ENCODE peak calls at places on chromosomes 7 and 10, in five cellular contexts. P, Z, F, E and T are unnamed samples.

GRCh38 chr7:25854608-25855497 is 297.1 kb upstream of the NFE2L3 start:
- DNase-seq in P (peak), Z (peak), F (no peak), E (peak), T (no peak)

GRCh38 chr7:44081266-44081748 is 1.0 kb downstream of the POLM start:
- DNase-seq in P (peak), Z (no peak), F (no peak), E (no peak), T (no peak)

GRCh38 chr7:114502454-114503254 is 88.0 kb downstream of the FOXP2 start:
- DNase-seq in P (no peak), Z (no peak), F (no peak), E (no peak), T (no peak)

GRCh38 chr10:114356786-114357588 is 47.3 kb downstream of the AFAP1L2 start:
- DNase-seq in P (no peak), Z (no peak), F (peak), E (no peak), T (no peak)

GRCh38 chr10:91864099-91864498 is 45.2 kb downstream of the FGFBP3 start:
- DNase-seq in P (no peak), Z (no peak), F (peak), E (no peak), T (no peak)

GRCh38 chr7:47901542-47901941 is 46.7 kb downstream of the PKD1L1 start:
- DNase-seq in P (no peak), Z (peak), F (no peak), E (no peak), T (no peak)

GRCh38 chr10:31761156-31761555 is 167.5 kb downstream of the ARHGAP12 start:
- DNase-seq in P (no peak), Z (no peak), F (no peak), E (no peak), T (no peak)

GRCh38 chr7:47497367-47498096 is 84.4 kb downstream of the TNS3 start:
- DNase-seq in P (peak), Z (no peak), F (no peak), E (no peak), T (no peak)

GRCh38 chr7:73437699-73438416 is 4.3 kb downstream of the FZD9 start:
- DNase-seq in P (no peak), Z (no peak), F (no peak), E (no peak), T (no peak)

GRCh38 chr7:27303021-27303420 is 60.4 kb downstream of the EVX1 start:
- DNase-seq in P (no peak), Z (no peak), F (no peak), E (no peak), T (no peak)

GRCh38 chr10:77710081-77710551 is 72.5 kb upstream of the KCNMA1 start:
- DNase-seq in P (no peak), Z (no peak), F (no peak), E (no peak), T (no peak)

GRCh38 chr10:21953585-21954057 is 49.9 kb downstream of the DNAJC1 start:
- DNase-seq in P (peak), Z (no peak), F (no peak), E (no peak), T (no peak)

GRCh38 chr7:98418636-98419315 is 17.9 kb upstream of the BAIAP2L1 start:
- DNase-seq in P (no peak), Z (no peak), F (peak), E (no peak), T (no peak)

GRCh38 chr7:92485974-92486373 is 8.2 kb upstream of the ERVW-1 start:
- DNase-seq in P (no peak), Z (no peak), F (no peak), E (no peak), T (no peak)

GRCh38 chr10:74282151-74282852 is 131.3 kb downstream of the ADK start:
- DNase-seq in P (no peak), Z (no peak), F (peak), E (no peak), T (no peak)

GRCh38 chr7:149090397-149091195 is at the start of gene ZNF786:
- DNase-seq in P (peak), Z (peak), F (peak), E (peak), T (peak)

GRCh38 chr7:105234886-105235285 is 153.8 kb downstream of the SRPK2 start:
- DNase-seq in P (no peak), Z (no peak), F (no peak), E (no peak), T (no peak)

GRCh38 chr7:138459300-138460175 is 521 bp upstream of the TRIM24 start:
- DNase-seq in P (no peak), Z (peak), F (peak), E (peak), T (peak)

GRCh38 chr7:80187279-80187678 is 52.6 kb downstream of the GNAI1 start:
- DNase-seq in P (no peak), Z (no peak), F (no peak), E (no peak), T (no peak)

GRCh38 chr10:84534168-84534567 is 205.8 kb downstream of the CCSER2 start:
- DNase-seq in P (no peak), Z (no peak), F (no peak), E (no peak), T (no peak)

GRCh38 chr7:92057375-92057774 is 76.9 kb downstream of the CYP51A1 start:
- DNase-seq in P (no peak), Z (no peak), F (no peak), E (no peak), T (no peak)

GRCh38 chr7:99312316-99313203 is 13.1 kb upstream of the ARPC1A start:
- DNase-seq in P (peak), Z (peak), F (peak), E (peak), T (peak)

GRCh38 chr10:22321156-22321711 is 335 bp downstream of the BMI1 start:
- DNase-seq in P (peak), Z (peak), F (no peak), E (no peak), T (no peak)

GRCh38 chr10:24469993-24470392 is 253.7 kb downstream of the ARHGAP21 start:
- DNase-seq in P (no peak), Z (no peak), F (no peak), E (no peak), T (no peak)

GRCh38 chr10:132624847-132625839 is 87.6 kb downstream of the INPP5A start:
- DNase-seq in P (no peak), Z (no peak), F (no peak), E (no peak), T (peak)

DNA sequence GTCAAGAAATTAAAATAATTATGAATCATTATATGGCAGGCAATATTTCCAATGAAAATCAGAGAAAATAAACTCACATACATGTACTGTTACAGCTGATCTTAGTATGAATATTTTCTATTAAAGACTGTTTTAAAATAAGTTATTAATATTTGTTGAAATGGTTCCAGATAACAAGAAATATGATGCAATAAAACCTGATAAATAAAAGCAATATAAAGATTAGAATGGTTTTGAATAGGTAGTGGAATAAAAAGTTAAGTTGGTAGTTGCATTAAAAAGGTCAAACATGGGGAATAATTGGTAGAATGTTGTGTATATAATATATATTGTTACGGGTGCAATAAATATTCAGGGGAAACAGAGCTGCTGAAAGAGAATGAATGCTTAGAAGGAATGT is 52.5 kb downstream of the MEST start:
- DNase-seq in P (no peak), Z (no peak), F (no peak), E (no peak), T (no peak)
- TF ChIP-seq CTCF in P (no peak), Z (no peak), F (no peak), E (no peak), T (no peak)

GRCh38 chr7:41478187-41478586 is 224.7 kb downstream of the INHBA start:
- DNase-seq in P (no peak), Z (no peak), F (no peak), E (no peak), T (no peak)

GRCh38 chr7:41481353-41481752 is 221.5 kb downstream of the INHBA start:
- DNase-seq in P (no peak), Z (no peak), F (no peak), E (no peak), T (no peak)

GRCh38 chr7:41472427-41473125 is 230.3 kb downstream of the INHBA start:
- DNase-seq in P (no peak), Z (no peak), F (no peak), E (no peak), T (no peak)

DNA sequence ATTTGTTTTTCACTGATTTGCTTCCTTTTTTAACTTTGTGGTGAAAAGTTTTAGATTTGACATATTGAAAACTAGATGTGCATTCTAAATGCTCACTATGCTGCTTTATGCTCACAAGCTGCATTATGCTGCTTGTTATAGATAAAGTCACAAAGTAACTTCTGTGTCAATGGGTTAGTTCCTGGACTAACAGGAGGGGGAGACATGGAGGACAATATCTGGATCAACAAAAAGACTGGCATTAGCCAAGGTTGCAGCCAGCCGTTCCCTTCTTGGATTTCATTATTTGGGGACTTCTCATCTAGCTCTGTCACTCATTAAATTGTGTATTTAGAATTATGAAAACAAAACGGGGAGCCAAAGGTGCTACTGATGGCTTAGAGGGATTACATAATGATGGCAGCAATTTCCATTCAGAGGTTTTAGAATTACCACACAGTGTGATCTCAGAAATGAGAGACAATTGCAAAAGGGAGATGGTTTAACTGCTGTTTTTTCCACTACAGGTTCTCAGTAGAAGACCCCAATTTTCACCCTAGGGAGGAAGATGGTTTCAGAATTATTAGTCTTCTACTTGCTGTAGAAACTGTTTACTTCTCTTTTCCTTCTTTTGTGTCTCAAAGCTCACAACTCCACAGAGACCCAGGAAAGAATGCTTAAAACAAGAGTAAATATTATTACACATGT is 226.6 kb downstream of the INHBA start:
- DNase-seq in P (no peak), Z (no peak), F (no peak), E (no peak), T (no peak)
- TF ChIP-seq CTCF in P (no peak), Z (no peak), F (no peak), E (no peak), T (no peak)

GRCh38 chr7:52260046-52260665 is 775.3 kb upstream of the POM121L12 start:
- DNase-seq in P (no peak), Z (no peak), F (no peak), E (no peak), T (no peak)
- TF ChIP-seq CTCF in P (peak), Z (no peak), F (no peak), E (no peak), T (no peak)

GRCh38 chr10:6726924-6727323 is 146.8 kb upstream of the PRKCQ start:
- DNase-seq in P (no peak), Z (no peak), F (no peak), E (no peak), T (no peak)

GRCh38 chr10:6721964-6722615 is 142.0 kb upstream of the PRKCQ start:
- DNase-seq in P (no peak), Z (no peak), F (peak), E (no peak), T (no peak)

GRCh38 chr10:6716521-6716920 is 136.4 kb upstream of the PRKCQ start:
- DNase-seq in P (no peak), Z (no peak), F (no peak), E (no peak), T (no peak)

GRCh38 chr10:6722616-6723004 is 142.5 kb upstream of the PRKCQ start:
- DNase-seq in P (no peak), Z (no peak), F (no peak), E (no peak), T (no peak)

GRCh38 chr10:6721480-6721879 is 141.4 kb upstream of the PRKCQ start:
- DNase-seq in P (no peak), Z (no peak), F (peak), E (no peak), T (no peak)
- TF ChIP-seq CTCF in P (no peak), Z (no peak), F (peak), E (no peak), T (no peak)

GRCh38 chr10:6145414-6145978 is 56.7 kb downstream of the RBM17 start:
- DNase-seq in P (peak), Z (peak), F (no peak), E (no peak), T (no peak)
- TF ChIP-seq CTCF in P (no peak), Z (no peak), F (no peak), E (no peak), T (no peak)

GRCh38 chr7:2645274-2645868 is 13.6 kb downstream of the TTYH3 start:
- DNase-seq in P (peak), Z (no peak), F (no peak), E (no peak), T (no peak)
- TF ChIP-seq CTCF in P (no peak), Z (no peak), F (no peak), E (no peak), T (no peak)

GRCh38 chr7:63008366-63008765 is 990.3 kb upstream of the ZNF722 start:
- DNase-seq in P (no peak), Z (no peak), F (no peak), E (no peak), T (no peak)
- TF ChIP-seq CTCF in P (peak), Z (no peak), F (no peak), E (no peak), T (no peak)

GRCh38 chr7:108096996-108097395 is 33.2 kb downstream of the LAMB4 start:
- DNase-seq in P (no peak), Z (no peak), F (no peak), E (no peak), T (no peak)

GRCh38 chr7:108099650-108100049 is 30.5 kb downstream of the LAMB4 start:
- DNase-seq in P (no peak), Z (no peak), F (no peak), E (no peak), T (no peak)

GRCh38 chr7:108094375-108094774 is 35.8 kb downstream of the LAMB4 start:
- DNase-seq in P (no peak), Z (no peak), F (peak), E (no peak), T (no peak)

GRCh38 chr7:108094933-108095710 is 35.0 kb downstream of the LAMB4 start:
- DNase-seq in P (peak), Z (no peak), F (peak), E (no peak), T (peak)

GRCh38 chr7:108097703-108098102 is 32.5 kb downstream of the LAMB4 start:
- DNase-seq in P (peak), Z (no peak), F (no peak), E (no peak), T (no peak)
- TF ChIP-seq CTCF in P (peak), Z (peak), F (no peak), E (peak), T (no peak)

GRCh38 chr7:42527004-42527403 is 290.0 kb upstream of the GLI3 start:
- DNase-seq in P (no peak), Z (no peak), F (no peak), E (no peak), T (no peak)

DNA sequence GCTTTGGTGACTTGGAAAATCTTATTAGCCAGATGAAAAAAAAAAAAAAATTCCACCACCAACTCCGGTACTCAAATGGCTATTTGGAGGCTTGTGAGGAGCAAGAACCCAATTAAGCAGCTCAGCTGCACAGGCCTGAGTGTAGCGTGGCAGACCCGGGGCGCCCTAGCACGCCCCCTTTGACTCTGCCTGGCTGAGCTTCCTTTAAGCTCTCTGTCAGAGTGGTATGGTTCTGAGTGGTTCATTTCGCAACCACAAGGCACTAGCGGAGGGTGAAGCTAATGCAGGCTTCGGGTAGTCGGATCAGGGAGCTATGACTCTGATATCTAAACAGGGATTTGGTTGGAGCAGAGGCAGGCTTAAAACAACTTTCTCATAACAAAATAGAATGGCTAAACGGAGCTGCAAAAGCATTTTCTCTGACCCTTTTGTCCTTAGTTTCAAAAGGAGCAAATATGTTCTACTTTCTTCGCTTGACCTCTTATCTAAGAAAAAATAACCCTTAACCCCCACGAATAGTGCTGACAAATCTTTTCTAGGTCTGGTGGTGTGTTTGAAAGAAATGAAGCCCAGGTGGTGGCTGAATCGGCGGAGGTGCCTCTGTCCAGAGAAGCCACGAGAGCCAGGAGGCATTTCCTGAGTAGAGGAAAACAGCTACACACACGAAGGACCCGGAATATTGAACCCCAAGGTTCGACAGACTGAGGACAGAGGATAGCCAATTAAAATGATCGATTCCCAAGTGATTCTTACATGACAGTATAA is 285.4 kb upstream of the GLI3 start:
- DNase-seq in P (no peak), Z (no peak), F (no peak), E (no peak), T (no peak)
- TF ChIP-seq CTCF in P (no peak), Z (no peak), F (no peak), E (peak), T (no peak)

GRCh38 chr7:131653418-131654248 is 97.2 kb upstream of the PODXL start:
- DNase-seq in P (no peak), Z (no peak), F (no peak), E (no peak), T (no peak)
- TF ChIP-seq CTCF in P (no peak), Z (no peak), F (no peak), E (no peak), T (no peak)